ENCODE peak calls at places on chromosomes 1 and 21, in five cellular contexts. One of them, this sample, is unnamed. For H3K4me1, the result is how much of the 10 kb centered on the place peaks cover.

GRCh38 chr1:208538587-208538986 is 294.4 kb upstream of the PLXNA2 start:
- ATAC-seq in HepG2: no peak
- ATAC-seq in upper lobe of left lung: peak
- ATAC-seq in GM12878: no peak
- ATAC-seq in K562: no peak
- ATAC-seq in this sample: no peak

GRCh38 chr1:151511636-151512215 is 539 bp downstream of the CGN start:
- ATAC-seq in HepG2: peak
- ATAC-seq in upper lobe of left lung: no peak
- ATAC-seq in GM12878: peak
- ATAC-seq in K562: peak
- ATAC-seq in this sample: peak

GRCh38 chr1:160681067-160681890 is 30.3 kb downstream of the CD48 start:
- ATAC-seq in HepG2: peak
- ATAC-seq in upper lobe of left lung: peak
- ATAC-seq in GM12878: peak
- ATAC-seq in K562: peak
- ATAC-seq in this sample: no peak

GRCh38 chr1:173403996-173404395 is 73.1 kb upstream of the PRDX6 start:
- ATAC-seq in HepG2: no peak
- ATAC-seq in upper lobe of left lung: no peak
- ATAC-seq in GM12878: peak
- ATAC-seq in K562: no peak
- ATAC-seq in this sample: no peak

GRCh38 chr1:46528297-46528955 is 23.0 kb downstream of the KNCN start:
- ATAC-seq in HepG2: no peak
- ATAC-seq in upper lobe of left lung: no peak
- ATAC-seq in GM12878: no peak
- ATAC-seq in K562: peak
- ATAC-seq in this sample: no peak

GRCh38 chr1:234433563-234434285 is 45.3 kb downstream of the TARBP1 start:
- ATAC-seq in HepG2: no peak
- ATAC-seq in upper lobe of left lung: no peak
- ATAC-seq in GM12878: peak
- ATAC-seq in K562: peak
- ATAC-seq in this sample: no peak

GRCh38 chr1:222124602-222125001 is 382.7 kb upstream of the DUSP10 start:
- ATAC-seq in HepG2: peak
- ATAC-seq in upper lobe of left lung: no peak
- ATAC-seq in GM12878: no peak
- ATAC-seq in K562: peak
- ATAC-seq in this sample: no peak

GRCh38 chr1:229066591-229066990 is 204.3 kb upstream of the RAB4A start:
- ATAC-seq in HepG2: no peak
- ATAC-seq in upper lobe of left lung: no peak
- ATAC-seq in GM12878: no peak
- ATAC-seq in K562: no peak
- ATAC-seq in this sample: no peak

GRCh38 chr1:217563179-217563578 is 67.7 kb downstream of the GPATCH2 start:
- ATAC-seq in HepG2: no peak
- ATAC-seq in upper lobe of left lung: no peak
- ATAC-seq in GM12878: no peak
- ATAC-seq in K562: no peak
- ATAC-seq in this sample: no peak

GRCh38 chr1:44895919-44896734 is 53.1 kb upstream of the PTCH2 start:
- ATAC-seq in HepG2: no peak
- ATAC-seq in upper lobe of left lung: no peak
- ATAC-seq in GM12878: no peak
- ATAC-seq in K562: peak
- ATAC-seq in this sample: no peak

GRCh38 chr1:231872461-231872910 is 245.9 kb downstream of the DISC1 start:
- ATAC-seq in HepG2: no peak
- ATAC-seq in upper lobe of left lung: no peak
- ATAC-seq in GM12878: no peak
- ATAC-seq in K562: no peak
- ATAC-seq in this sample: no peak

GRCh38 chr1:162113419-162113818 is 43.9 kb downstream of the NOS1AP start:
- ATAC-seq in HepG2: no peak
- ATAC-seq in upper lobe of left lung: no peak
- ATAC-seq in GM12878: no peak
- ATAC-seq in K562: no peak
- ATAC-seq in this sample: no peak

GRCh38 chr1:211632117-211632807 is 43.2 kb downstream of the NEK2 start:
- ATAC-seq in HepG2: no peak
- ATAC-seq in upper lobe of left lung: no peak
- ATAC-seq in GM12878: peak
- ATAC-seq in K562: no peak
- ATAC-seq in this sample: no peak

GRCh38 chr1:240005997-240006650 is 85.6 kb upstream of the FMN2 start:
- ATAC-seq in HepG2: no peak
- ATAC-seq in upper lobe of left lung: no peak
- ATAC-seq in GM12878: no peak
- ATAC-seq in K562: no peak
- ATAC-seq in this sample: no peak

GRCh38 chr1:38238294-38238693 is 191.7 kb upstream of the POU3F1 start:
- ATAC-seq in HepG2: no peak
- ATAC-seq in upper lobe of left lung: no peak
- ATAC-seq in GM12878: no peak
- ATAC-seq in K562: no peak
- ATAC-seq in this sample: no peak

GRCh38 chr21:14560555-14560954 is 14.4 kb upstream of the SAMSN1 start:
- ATAC-seq in HepG2: no peak
- ATAC-seq in upper lobe of left lung: no peak
- ATAC-seq in GM12878: no peak
- ATAC-seq in K562: no peak
- ATAC-seq in this sample: no peak

GRCh38 chr1:2148691-2149090 is 45.9 kb downstream of the FAAP20 start:
- ATAC-seq in HepG2: no peak
- ATAC-seq in upper lobe of left lung: peak
- ATAC-seq in GM12878: no peak
- ATAC-seq in K562: no peak
- ATAC-seq in this sample: peak

GRCh38 chr1:20426923-20427322 is 59.1 kb downstream of the CAMK2N1 start:
- ATAC-seq in HepG2: no peak
- ATAC-seq in upper lobe of left lung: no peak
- ATAC-seq in GM12878: peak
- ATAC-seq in K562: no peak
- ATAC-seq in this sample: no peak

GRCh38 chr21:34609244-34609950 is 5.5 kb downstream of the RCAN1 start:
- ATAC-seq in HepG2: no peak
- ATAC-seq in upper lobe of left lung: no peak
- ATAC-seq in GM12878: no peak
- ATAC-seq in K562: no peak
- ATAC-seq in this sample: no peak

GRCh38 chr1:47705517-47706130 is 267.8 kb downstream of the FOXD2 start:
- ATAC-seq in HepG2: no peak
- ATAC-seq in upper lobe of left lung: no peak
- ATAC-seq in GM12878: no peak
- ATAC-seq in K562: no peak
- ATAC-seq in this sample: no peak

GRCh38 chr1:85576256-85576641 is 4.3 kb upstream of the CCN1 start:
- ATAC-seq in HepG2: no peak
- ATAC-seq in upper lobe of left lung: no peak
- ATAC-seq in GM12878: no peak
- ATAC-seq in K562: no peak
- ATAC-seq in this sample: no peak

GRCh38 chr1:178745260-178745659 is 20.2 kb downstream of the RALGPS2 start:
- ATAC-seq in HepG2: peak
- ATAC-seq in upper lobe of left lung: no peak
- ATAC-seq in GM12878: no peak
- ATAC-seq in K562: no peak
- ATAC-seq in this sample: no peak

GRCh38 chr1:201606581-201606980 is 67.7 kb downstream of the NAV1 start:
- ATAC-seq in HepG2: no peak
- ATAC-seq in upper lobe of left lung: no peak
- ATAC-seq in GM12878: no peak
- ATAC-seq in K562: no peak
- ATAC-seq in this sample: no peak

GRCh38 chr1:9615316-9616063 is 26.8 kb downstream of the TMEM201 start:
- ATAC-seq in HepG2: peak
- ATAC-seq in upper lobe of left lung: no peak
- ATAC-seq in GM12878: peak
- ATAC-seq in K562: peak
- ATAC-seq in this sample: peak

GRCh38 chr1:224212618-224213037 is 29.6 kb downstream of the DEGS1 start:
- ATAC-seq in HepG2: peak
- ATAC-seq in upper lobe of left lung: peak
- ATAC-seq in GM12878: no peak
- ATAC-seq in K562: no peak
- ATAC-seq in this sample: no peak

GRCh38 chr1:11051781-11052510 is 4.9 kb upstream of the MASP2 start:
- ATAC-seq in HepG2: peak
- ATAC-seq in upper lobe of left lung: no peak
- ATAC-seq in GM12878: peak
- ATAC-seq in K562: no peak
- ATAC-seq in this sample: no peak

GRCh38 chr1:202213361-202214088 is 19.9 kb downstream of the LGR6 start:
- ATAC-seq in HepG2: peak
- ATAC-seq in upper lobe of left lung: no peak
- ATAC-seq in GM12878: peak
- ATAC-seq in K562: peak
- ATAC-seq in this sample: no peak

GRCh38 chr1:170253180-170253579 is 107.4 kb downstream of the NTMT2 start:
- ATAC-seq in HepG2: no peak
- ATAC-seq in upper lobe of left lung: no peak
- ATAC-seq in GM12878: peak
- ATAC-seq in K562: no peak
- ATAC-seq in this sample: no peak

GRCh38 chr1:147245129-147245528 is 2.6 kb downstream of the CHD1L start:
- ATAC-seq in HepG2: no peak
- ATAC-seq in upper lobe of left lung: no peak
- ATAC-seq in GM12878: no peak
- ATAC-seq in K562: peak
- ATAC-seq in this sample: no peak

GRCh38 chr1:56406821-56407220 is 172.5 kb downstream of the PLPP3 start:
- ATAC-seq in HepG2: no peak
- ATAC-seq in upper lobe of left lung: no peak
- ATAC-seq in GM12878: no peak
- ATAC-seq in K562: no peak
- ATAC-seq in this sample: no peak

GRCh38 chr1:63920154-63921117 is 146.6 kb downstream of the ROR1 start:
- ATAC-seq in HepG2: peak
- ATAC-seq in upper lobe of left lung: peak
- ATAC-seq in GM12878: no peak
- ATAC-seq in K562: no peak
- ATAC-seq in this sample: no peak

GRCh38 chr1:8252266-8252951 is 65.5 kb upstream of the SLC45A1 start:
- ATAC-seq in HepG2: no peak
- ATAC-seq in upper lobe of left lung: no peak
- ATAC-seq in GM12878: no peak
- ATAC-seq in K562: no peak
- ATAC-seq in this sample: no peak

GRCh38 chr1:174239541-174239940 is 80.2 kb downstream of the RABGAP1L start:
- ATAC-seq in HepG2: no peak
- ATAC-seq in upper lobe of left lung: no peak
- ATAC-seq in GM12878: no peak
- ATAC-seq in K562: no peak
- ATAC-seq in this sample: no peak

DNA sequence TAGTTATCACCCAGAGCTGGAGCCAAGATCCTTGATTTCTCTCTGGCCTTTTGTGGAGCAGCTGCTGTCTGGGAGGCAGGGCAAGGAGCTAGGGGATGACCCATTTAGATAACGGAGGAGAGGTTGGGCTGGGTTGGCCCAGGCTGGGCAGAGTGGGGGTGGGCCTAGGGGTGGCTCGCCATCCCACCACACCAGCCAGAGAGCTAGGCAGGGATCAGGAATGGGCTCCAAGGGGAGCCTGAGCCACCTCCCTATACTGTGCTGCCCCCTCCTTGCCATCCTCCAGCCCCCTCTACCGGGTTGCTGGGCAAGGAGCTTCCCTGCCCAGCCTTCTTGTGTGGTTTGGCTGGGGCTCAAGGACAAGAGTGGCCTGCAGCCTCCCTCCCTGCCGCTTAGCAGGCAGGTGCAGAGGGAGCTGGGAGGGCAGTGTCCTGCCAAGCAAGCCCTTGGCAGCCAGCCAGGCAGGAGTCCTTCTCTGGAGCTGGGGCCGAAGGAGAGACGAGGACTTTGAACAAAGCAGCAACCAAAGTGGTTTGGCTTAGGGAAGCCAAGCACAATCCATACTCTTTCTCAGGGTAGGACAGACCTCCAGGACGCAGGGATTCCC is 4.1 kb downstream of the NUAK2 start:
- ATAC-seq in HepG2: peak
- ATAC-seq in upper lobe of left lung: peak
- ATAC-seq in GM12878: no peak
- ATAC-seq in K562: no peak
- ATAC-seq in this sample: peak
- TF ChIP-seq POLR2AphosphoS5 in HepG2: no peak
- TF ChIP-seq POLR2AphosphoS5 in upper lobe of left lung: peak
- TF ChIP-seq POLR2AphosphoS5 in GM12878: no peak
- TF ChIP-seq POLR2AphosphoS5 in K562: no peak
- TF ChIP-seq POLR2AphosphoS5 in this sample: no peak

DNA sequence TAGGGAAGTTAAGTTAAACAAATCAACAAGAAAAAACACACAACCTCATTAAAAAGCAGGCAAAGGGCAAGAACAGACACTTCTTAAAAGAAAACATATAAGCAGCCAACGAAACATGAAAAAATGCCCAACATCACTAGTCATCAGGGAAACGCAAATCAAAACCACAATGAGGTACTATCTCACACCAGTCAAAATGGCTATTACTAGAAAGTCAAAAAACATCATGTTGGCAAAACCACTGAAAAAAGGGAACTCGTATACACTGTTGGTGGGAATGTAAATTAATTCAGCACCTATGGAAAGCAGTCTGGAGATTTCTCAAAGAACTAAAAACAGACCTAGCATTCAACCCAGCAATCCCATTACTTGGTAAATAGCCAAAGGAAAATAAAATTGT is 51.1 kb downstream of the HSF2BP start:
- ATAC-seq in HepG2: no peak
- ATAC-seq in upper lobe of left lung: no peak
- ATAC-seq in GM12878: no peak
- ATAC-seq in K562: no peak
- ATAC-seq in this sample: no peak
- H3K4me1 ChIP-seq in HepG2: half or more
- H3K4me1 ChIP-seq in upper lobe of left lung: under half
- H3K4me1 ChIP-seq in GM12878: under half
- H3K4me1 ChIP-seq in K562: under half
- H3K4me1 ChIP-seq in this sample: under half

DNA sequence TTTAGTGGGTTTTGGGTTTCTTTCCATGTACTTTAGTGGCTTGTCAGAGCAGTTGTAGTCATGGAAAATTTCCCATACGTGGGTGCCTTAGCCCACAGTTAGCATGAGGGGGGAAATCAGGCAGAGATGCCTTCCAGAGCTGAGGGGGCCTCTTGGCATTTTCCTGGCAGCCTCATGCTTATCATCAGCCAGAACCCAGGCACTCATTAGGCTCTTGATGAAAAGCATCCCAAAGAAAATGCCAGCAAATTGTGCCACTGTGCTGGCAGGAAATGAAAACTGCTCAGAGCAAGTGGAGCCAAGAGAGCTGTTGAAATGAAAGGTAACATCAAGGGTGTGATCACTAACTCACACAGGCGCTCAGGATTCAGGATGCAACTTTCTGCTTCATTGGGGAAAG is 128.0 kb downstream of the TNNI3K start:
- ATAC-seq in HepG2: no peak
- ATAC-seq in upper lobe of left lung: no peak
- ATAC-seq in GM12878: no peak
- ATAC-seq in K562: no peak
- ATAC-seq in this sample: no peak
- TF ChIP-seq EP300 in HepG2: no peak
- TF ChIP-seq EP300 in upper lobe of left lung: no peak
- TF ChIP-seq EP300 in GM12878: no peak
- TF ChIP-seq EP300 in K562: no peak
- TF ChIP-seq EP300 in this sample: no peak

GRCh38 chr1:15424146-15424667 is 14.0 kb upstream of the CTRC start:
- ATAC-seq in HepG2: no peak
- ATAC-seq in upper lobe of left lung: peak
- ATAC-seq in GM12878: no peak
- ATAC-seq in K562: peak
- ATAC-seq in this sample: no peak
- TF ChIP-seq POLR2AphosphoS5 in HepG2: no peak
- TF ChIP-seq POLR2AphosphoS5 in upper lobe of left lung: no peak
- TF ChIP-seq POLR2AphosphoS5 in GM12878: no peak
- TF ChIP-seq POLR2AphosphoS5 in K562: peak
- TF ChIP-seq POLR2AphosphoS5 in this sample: no peak

This sample was measured in gastroesophageal sphincter.